ENCODE peak calls at places on chromosomes 3 and 15, in six cellular contexts. N, D, M, C, S and Q are unnamed samples.

GRCh38 chr15:74410502-74410901 is 23.3 kb downstream of the SEMA7A start:
- DNase-seq in N (no peak), D (no peak), M (no peak), C (no peak), S (no peak), Q (no peak)

GRCh38 chr3:103136621-103137020 is 701.8 kb downstream of the ZPLD1 start:
- DNase-seq in N (no peak), D (no peak), M (no peak), C (no peak), S (no peak), Q (no peak)

GRCh38 chr3:14791343-14791945 is 27.3 kb upstream of the FGD5 start:
- DNase-seq in N (peak), D (peak), M (peak), C (peak), S (peak), Q (peak)

GRCh38 chr3:56826831-56827722 is 25.3 kb upstream of the ARHGEF3 start:
- DNase-seq in N (no peak), D (no peak), M (no peak), C (no peak), S (no peak), Q (peak)

GRCh38 chr15:56815247-56815646 is 81.9 kb upstream of the ZNF280D start:
- DNase-seq in N (no peak), D (no peak), M (no peak), C (peak), S (no peak), Q (peak)

GRCh38 chr3:187678869-187679268 is 8.7 kb upstream of the SST start:
- DNase-seq in N (no peak), D (peak), M (peak), C (no peak), S (peak), Q (peak)

GRCh38 chr3:46947981-46948791 is 28.4 kb downstream of the CCDC12 start:
- DNase-seq in N (peak), D (peak), M (no peak), C (no peak), S (no peak), Q (peak)

GRCh38 chr3:99084825-99085224 is 183.3 kb upstream of the DCBLD2 start:
- DNase-seq in N (no peak), D (no peak), M (no peak), C (no peak), S (no peak), Q (peak)

GRCh38 chr15:98658831-98659699 is 10.7 kb downstream of the IGF1R start:
- DNase-seq in N (no peak), D (peak), M (peak), C (no peak), S (peak), Q (peak)

GRCh38 chr3:101845405-101845804 is 3.9 kb upstream of the NFKBIZ start:
- DNase-seq in N (no peak), D (no peak), M (no peak), C (no peak), S (no peak), Q (no peak)

GRCh38 chr3:136070334-136070733 is 104.8 kb downstream of the PPP2R3A start:
- DNase-seq in N (no peak), D (no peak), M (no peak), C (no peak), S (peak), Q (peak)

GRCh38 chr15:87866961-87867360 is 389.6 kb downstream of the NTRK3 start:
- DNase-seq in N (no peak), D (no peak), M (no peak), C (no peak), S (no peak), Q (no peak)

GRCh38 chr3:46705751-46706572 is 4.8 kb downstream of the TMIE start:
- DNase-seq in N (peak), D (no peak), M (no peak), C (no peak), S (peak), Q (peak)

GRCh38 chr3:117540583-117540982 is 831.0 kb downstream of the TUSC7 start:
- DNase-seq in N (no peak), D (no peak), M (no peak), C (no peak), S (no peak), Q (no peak)

GRCh38 chr3:113668015-113668414 is 28.4 kb downstream of the USF3 start:
- DNase-seq in N (no peak), D (no peak), M (no peak), C (no peak), S (no peak), Q (no peak)

GRCh38 chr15:35673093-35673573 is 127.2 kb upstream of the DPH6 start:
- DNase-seq in N (no peak), D (peak), M (no peak), C (no peak), S (no peak), Q (no peak)

GRCh38 chr3:117788086-117788485 is 1078.5 kb downstream of the TUSC7 start:
- DNase-seq in N (no peak), D (no peak), M (no peak), C (no peak), S (no peak), Q (peak)

GRCh38 chr15:83890584-83890983 is 236.7 kb downstream of the ADAMTSL3 start:
- DNase-seq in N (no peak), D (no peak), M (no peak), C (no peak), S (no peak), Q (peak)

GRCh38 chr3:183278479-183279088 is 25.5 kb downstream of the B3GNT5 start:
- DNase-seq in N (no peak), D (no peak), M (no peak), C (no peak), S (peak), Q (peak)

GRCh38 chr3:61892881-61893280 is 331.5 kb downstream of the PTPRG start:
- DNase-seq in N (no peak), D (no peak), M (no peak), C (no peak), S (no peak), Q (no peak)

GRCh38 chr15:75597667-75598341 is 18.7 kb upstream of the PTPN9 start:
- DNase-seq in N (no peak), D (peak), M (no peak), C (no peak), S (no peak), Q (peak)

GRCh38 chr3:195752538-195753331 is 32.0 kb downstream of the MUC20 start:
- DNase-seq in N (peak), D (no peak), M (no peak), C (no peak), S (no peak), Q (no peak)

GRCh38 chr15:23629234-23629805 is 18.3 kb downstream of the MAGEL2 start:
- DNase-seq in N (no peak), D (no peak), M (no peak), C (no peak), S (no peak), Q (no peak)

GRCh38 chr15:101255615-101256350 is 3.9 kb upstream of the CHSY1 start:
- DNase-seq in N (no peak), D (no peak), M (no peak), C (no peak), S (no peak), Q (no peak)

GRCh38 chr3:37054370-37054769 is 61.1 kb downstream of the MLH1 start:
- DNase-seq in N (no peak), D (peak), M (peak), C (no peak), S (no peak), Q (peak)

GRCh38 chr15:66679657-66680108 is 22.4 kb upstream of the SMAD6 start:
- DNase-seq in N (no peak), D (no peak), M (no peak), C (no peak), S (no peak), Q (no peak)

GRCh38 chr15:83653639-83654378 is at the start of gene ADAMTSL3:
- DNase-seq in N (peak), D (no peak), M (no peak), C (peak), S (peak), Q (peak)

GRCh38 chr3:30708472-30708871 is 102.1 kb downstream of the TGFBR2 start:
- DNase-seq in N (no peak), D (no peak), M (no peak), C (no peak), S (peak), Q (no peak)

GRCh38 chr3:129607391-129608068 is 1.1 kb upstream of the PLXND1 start:
- DNase-seq in N (no peak), D (no peak), M (no peak), C (no peak), S (no peak), Q (no peak)

GRCh38 chr3:40118031-40118610 is 191.4 kb upstream of the EIF1B start:
- DNase-seq in N (no peak), D (no peak), M (no peak), C (no peak), S (no peak), Q (no peak)

GRCh38 chr3:88460369-88460768 is 310.6 kb downstream of the C3orf38 start:
- DNase-seq in N (no peak), D (no peak), M (no peak), C (no peak), S (no peak), Q (no peak)

GRCh38 chr3:178231645-178232044 is 304.6 kb upstream of the KCNMB2 start:
- DNase-seq in N (no peak), D (no peak), M (no peak), C (no peak), S (no peak), Q (no peak)

GRCh38 chr3:27560484-27561056 is 76.4 kb upstream of the SLC4A7 start:
- DNase-seq in N (no peak), D (no peak), M (no peak), C (no peak), S (no peak), Q (no peak)

GRCh38 chr3:63576826-63577225 is 75.6 kb upstream of the SNTN start:
- DNase-seq in N (no peak), D (no peak), M (no peak), C (no peak), S (peak), Q (no peak)

GRCh38 chr3:37993811-37994638 is 3.4 kb downstream of the VILL start:
- DNase-seq in N (peak), D (peak), M (peak), C (peak), S (no peak), Q (no peak)

GRCh38 chr3:108110965-108111364 is 20.1 kb upstream of the CD47 start:
- DNase-seq in N (no peak), D (no peak), M (no peak), C (no peak), S (no peak), Q (no peak)

GRCh38 chr3:139574026-139574947 is 34.7 kb upstream of the RBP1 start:
- DNase-seq in N (no peak), D (no peak), M (no peak), C (no peak), S (no peak), Q (peak)
- TF ChIP-seq CTCF in N (no peak), D (no peak), M (no peak), C (no peak), S (no peak), Q (no peak)

DNA sequence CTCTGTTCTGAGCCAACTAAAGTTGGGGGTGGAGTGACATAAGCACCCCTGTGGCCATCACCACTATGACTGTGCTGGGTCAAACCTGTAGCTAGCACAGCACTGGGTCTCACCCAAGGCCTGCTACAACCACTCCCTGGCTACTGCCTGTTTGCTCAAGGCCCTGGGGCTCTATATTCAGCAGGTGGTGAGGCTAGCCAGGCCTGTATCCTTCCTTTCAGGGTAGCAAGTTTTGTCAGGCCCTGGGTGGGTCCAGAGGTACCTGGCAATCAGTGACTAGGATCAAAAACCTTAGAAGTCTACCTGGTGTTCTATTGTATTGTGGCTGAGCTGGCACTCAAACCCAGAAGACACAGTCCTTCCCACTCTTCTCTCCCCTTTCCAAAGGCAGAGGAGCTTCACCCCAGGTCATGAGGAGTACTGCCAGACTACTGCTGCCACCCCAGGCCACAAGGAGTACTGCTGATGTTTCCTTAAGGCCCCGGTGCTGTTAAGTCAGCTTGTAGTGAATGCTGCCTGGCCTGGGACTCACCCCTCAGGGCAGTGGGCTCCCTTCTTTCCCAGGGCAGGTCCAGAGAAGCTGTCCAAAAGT is 170.8 kb downstream of the IGSF11 start:
- DNase-seq in N (no peak), D (peak), M (no peak), C (no peak), S (no peak), Q (peak)
- TF ChIP-seq CTCF in N (no peak), D (peak), M (no peak), C (no peak), S (peak), Q (peak)

DNA sequence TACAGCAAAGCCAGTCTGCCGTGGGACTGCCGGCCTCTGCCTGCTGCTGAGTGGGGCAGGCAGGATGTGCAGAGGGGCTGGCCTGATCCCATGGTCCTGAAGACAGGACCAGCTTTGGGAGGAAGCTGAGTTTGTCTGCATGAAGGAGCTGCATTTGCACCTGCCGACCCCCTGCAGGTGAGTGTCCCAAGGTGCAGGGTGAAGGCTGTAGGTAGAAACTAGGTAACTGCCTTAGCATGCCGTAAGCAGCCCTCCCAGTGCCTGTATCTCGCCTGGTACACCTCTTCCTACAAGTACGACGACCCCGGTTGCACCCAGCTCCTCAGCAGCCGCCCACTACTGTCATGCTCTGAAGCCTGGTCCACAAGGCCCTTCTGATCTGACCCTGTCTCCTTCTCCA is 34.9 kb downstream of the AMOTL2 start:
- DNase-seq in N (no peak), D (no peak), M (no peak), C (no peak), S (no peak), Q (no peak)
- TF ChIP-seq CTCF in N (no peak), D (no peak), M (no peak), C (no peak), S (no peak), Q (no peak)

DNA sequence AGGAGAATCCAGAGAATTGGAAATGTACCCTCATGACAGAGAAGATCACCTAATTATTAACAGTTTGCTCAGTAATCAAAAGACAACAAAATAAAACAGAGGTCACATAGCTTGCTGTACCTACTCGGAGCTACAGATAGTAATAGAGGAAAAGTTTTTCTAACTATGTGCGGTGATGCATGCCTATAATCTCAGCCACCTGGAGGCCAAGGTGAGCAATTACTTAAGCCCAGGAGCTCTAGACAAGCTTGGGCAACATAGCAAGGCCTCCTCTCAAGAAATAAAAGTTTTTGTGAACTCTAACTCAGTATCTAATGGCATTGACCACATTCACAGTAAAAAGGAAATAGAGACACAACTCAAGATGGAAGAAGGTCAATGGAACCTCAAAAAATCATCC is 243.6 kb downstream of the ATP8B4 start:
- DNase-seq in N (no peak), D (peak), M (no peak), C (no peak), S (no peak), Q (peak)
- TF ChIP-seq CTCF in N (no peak), D (peak), M (no peak), C (no peak), S (no peak), Q (peak)